ENCODE peak calls at places on chromosome 3, in nine cellular contexts. H, L, U, R, Y, A, P, X and M are unnamed samples.

GRCh38 chr3:128598884-128599664 is 51.5 kb downstream of the RPN1 start:
- DNase-seq in H (no peak), L (no peak), U (peak), R (no peak), Y (no peak), A (no peak), P (no peak), X (no peak), M (no peak)

GRCh38 chr3:53425936-53426335 is 68.5 kb upstream of the CACNA1D start:
- DNase-seq in H (no peak), L (no peak), U (no peak), R (no peak), Y (no peak), A (no peak), P (no peak), X (no peak), M (no peak)

GRCh38 chr3:95798628-95799027 is 1015.8 kb upstream of the EPHA6 start:
- DNase-seq in H (no peak), L (no peak), U (no peak), R (no peak), Y (no peak), A (no peak), P (no peak), X (no peak), M (no peak)

GRCh38 chr3:50132421-50133282 is 22.5 kb upstream of the SEMA3F start:
- DNase-seq in H (no peak), L (no peak), U (no peak), R (no peak), Y (no peak), A (no peak), P (no peak), X (no peak), M (no peak)

GRCh38 chr3:55532806-55533205 is 45.7 kb upstream of the WNT5A start:
- DNase-seq in H (no peak), L (no peak), U (no peak), R (no peak), Y (no peak), A (no peak), P (no peak), X (no peak), M (no peak)

GRCh38 chr3:36175113-36175812 is 205.0 kb upstream of the STAC start:
- DNase-seq in H (no peak), L (no peak), U (no peak), R (no peak), Y (no peak), A (no peak), P (no peak), X (no peak), M (no peak)

GRCh38 chr3:86563358-86563970 is 427.5 kb downstream of the VGLL3 start:
- DNase-seq in H (no peak), L (no peak), U (peak), R (peak), Y (no peak), A (no peak), P (peak), X (no peak), M (peak)

GRCh38 chr3:7461202-7461825 is 600.4 kb downstream of the GRM7 start:
- DNase-seq in H (no peak), L (no peak), U (no peak), R (no peak), Y (no peak), A (no peak), P (no peak), X (no peak), M (no peak)

GRCh38 chr3:35785540-35785939 is 146.2 kb downstream of the ARPP21 start:
- DNase-seq in H (no peak), L (no peak), U (no peak), R (no peak), Y (no peak), A (no peak), P (no peak), X (no peak), M (no peak)

GRCh38 chr3:130733236-130733884 is 13.3 kb downstream of the PIK3R4 start:
- DNase-seq in H (no peak), L (no peak), U (no peak), R (no peak), Y (no peak), A (no peak), P (no peak), X (no peak), M (no peak)

GRCh38 chr3:189355481-189356201 is 183.9 kb downstream of the TPRG1 start:
- DNase-seq in H (peak), L (no peak), U (peak), R (peak), Y (no peak), A (no peak), P (peak), X (peak), M (peak)

GRCh38 chr3:98732239-98733054 is 30.7 kb upstream of the ST3GAL6 start:
- DNase-seq in H (peak), L (peak), U (no peak), R (no peak), Y (peak), A (peak), P (peak), X (no peak), M (no peak)

GRCh38 chr3:183987014-183987600 is 30.6 kb downstream of the ABCC5 start:
- DNase-seq in H (no peak), L (no peak), U (no peak), R (no peak), Y (peak), A (no peak), P (no peak), X (no peak), M (no peak)

GRCh38 chr3:42056840-42057239 is 34.3 kb upstream of the TRAK1 start:
- DNase-seq in H (no peak), L (no peak), U (no peak), R (no peak), Y (no peak), A (no peak), P (no peak), X (no peak), M (no peak)

GRCh38 chr3:42061042-42061710 is 30.0 kb upstream of the TRAK1 start:
- DNase-seq in H (no peak), L (no peak), U (no peak), R (no peak), Y (no peak), A (no peak), P (no peak), X (no peak), M (no peak)

GRCh38 chr3:42055291-42055690 is 35.9 kb upstream of the TRAK1 start:
- DNase-seq in H (peak), L (no peak), U (peak), R (no peak), Y (no peak), A (no peak), P (peak), X (no peak), M (no peak)

GRCh38 chr3:42061711-42062408 is 29.3 kb upstream of the TRAK1 start:
- DNase-seq in H (peak), L (peak), U (peak), R (peak), Y (peak), A (no peak), P (peak), X (no peak), M (no peak)

GRCh38 chr3:42057561-42058211 is 33.5 kb upstream of the TRAK1 start:
- DNase-seq in H (no peak), L (no peak), U (no peak), R (no peak), Y (no peak), A (no peak), P (no peak), X (no peak), M (no peak)
- H3K27ac ChIP-seq in H (no peak), L (no peak), U (no peak), R (no peak), Y (peak), A (no peak), P (no peak), X (no peak), M (no peak)

GRCh38 chr3:173743512-173743911 is 346.0 kb downstream of the NLGN1 start:
- DNase-seq in H (no peak), L (no peak), U (no peak), R (no peak), Y (no peak), A (no peak), P (no peak), X (no peak), M (no peak)

GRCh38 chr3:173748140-173748539 is 350.6 kb downstream of the NLGN1 start:
- DNase-seq in H (no peak), L (no peak), U (no peak), R (no peak), Y (no peak), A (no peak), P (no peak), X (no peak), M (no peak)

GRCh38 chr3:173747427-173747826 is 349.9 kb downstream of the NLGN1 start:
- DNase-seq in H (no peak), L (no peak), U (peak), R (no peak), Y (no peak), A (no peak), P (peak), X (no peak), M (no peak)

GRCh38 chr3:173744479-173744878 is 346.9 kb downstream of the NLGN1 start:
- DNase-seq in H (no peak), L (no peak), U (no peak), R (no peak), Y (no peak), A (no peak), P (no peak), X (no peak), M (no peak)

DNA sequence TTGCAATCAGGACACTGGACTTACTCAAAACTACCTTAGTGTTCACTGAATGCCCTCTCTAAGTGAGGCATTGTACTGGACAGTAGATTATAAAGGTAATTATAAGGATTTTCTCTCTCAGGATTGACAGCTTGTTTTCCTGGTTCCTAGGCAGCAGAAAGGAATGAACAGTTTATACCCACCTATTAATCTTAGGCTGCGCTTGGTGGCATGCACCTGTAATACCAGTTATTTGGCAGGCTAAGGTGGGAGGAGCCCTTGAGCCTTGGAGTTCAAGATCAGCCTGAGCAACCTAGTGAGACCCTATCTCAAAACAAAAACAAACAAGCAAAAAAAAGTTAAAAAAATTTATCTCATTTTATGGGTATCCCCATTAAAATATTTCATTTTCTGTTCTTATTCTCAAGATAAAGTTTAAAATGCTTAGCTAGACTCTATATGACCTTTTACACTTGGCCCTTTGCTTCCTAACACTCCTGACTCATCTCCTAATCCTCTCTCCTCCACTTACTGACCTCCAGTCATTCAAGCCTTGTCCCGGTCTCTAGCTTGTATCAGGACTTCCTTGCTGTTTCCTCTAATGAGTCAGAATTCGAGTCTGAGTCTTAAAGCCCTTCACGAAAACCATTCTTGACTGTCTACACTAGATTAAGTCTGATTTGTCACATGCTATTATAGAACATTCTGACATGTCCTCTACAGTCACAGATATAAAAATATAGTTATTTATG is 348.6 kb downstream of the NLGN1 start:
- DNase-seq in H (peak), L (no peak), U (peak), R (no peak), Y (no peak), A (no peak), P (peak), X (no peak), M (no peak)
- H3K27ac ChIP-seq in H (peak), L (no peak), U (no peak), R (no peak), Y (no peak), A (no peak), P (no peak), X (no peak), M (no peak)

DNA sequence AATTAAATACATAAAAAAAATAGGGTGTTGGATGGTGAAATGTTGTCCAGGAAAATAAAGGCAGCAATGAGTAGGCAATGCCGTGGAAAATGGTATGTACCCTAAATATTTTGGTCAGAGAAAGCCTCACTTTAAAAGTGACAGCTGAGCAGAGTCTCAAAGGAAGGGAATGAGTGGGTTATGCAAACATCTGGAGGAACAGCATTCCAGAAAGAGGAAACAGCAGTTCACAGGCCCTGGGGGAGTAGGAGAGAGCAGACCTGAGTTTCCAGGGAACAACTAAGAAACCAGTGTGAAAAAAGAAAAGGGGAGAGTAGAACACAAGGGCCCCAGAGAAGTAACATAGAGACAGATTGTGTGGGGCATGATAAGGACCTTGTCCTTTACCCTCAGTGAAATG is 230.0 kb upstream of the CNTN3 start:
- DNase-seq in H (no peak), L (no peak), U (no peak), R (no peak), Y (no peak), A (no peak), P (no peak), X (no peak), M (no peak)
- H3K27ac ChIP-seq in H (no peak), L (no peak), U (no peak), R (no peak), Y (no peak), A (no peak), P (no peak), X (no peak), M (no peak)

GRCh38 chr3:23217872-23218554 is 14.9 kb downstream of the UBE2E2 start:
- DNase-seq in H (peak), L (no peak), U (peak), R (no peak), Y (no peak), A (no peak), P (peak), X (no peak), M (no peak)
- H3K27ac ChIP-seq in H (no peak), L (no peak), U (no peak), R (no peak), Y (no peak), A (no peak), P (no peak), X (no peak), M (no peak)

GRCh38 chr3:71062920-71063767 is 520.4 kb downstream of the FOXP1 start:
- DNase-seq in H (peak), L (no peak), U (peak), R (no peak), Y (no peak), A (no peak), P (peak), X (no peak), M (peak)

GRCh38 chr3:71060536-71060935 is 523.0 kb downstream of the FOXP1 start:
- DNase-seq in H (no peak), L (no peak), U (no peak), R (no peak), Y (no peak), A (no peak), P (no peak), X (no peak), M (peak)

GRCh38 chr3:71062037-71062919 is 521.2 kb downstream of the FOXP1 start:
- DNase-seq in H (no peak), L (no peak), U (peak), R (no peak), Y (no peak), A (no peak), P (peak), X (no peak), M (no peak)

GRCh38 chr3:71061581-71061980 is 521.9 kb downstream of the FOXP1 start:
- DNase-seq in H (no peak), L (no peak), U (no peak), R (no peak), Y (no peak), A (no peak), P (peak), X (no peak), M (no peak)

DNA sequence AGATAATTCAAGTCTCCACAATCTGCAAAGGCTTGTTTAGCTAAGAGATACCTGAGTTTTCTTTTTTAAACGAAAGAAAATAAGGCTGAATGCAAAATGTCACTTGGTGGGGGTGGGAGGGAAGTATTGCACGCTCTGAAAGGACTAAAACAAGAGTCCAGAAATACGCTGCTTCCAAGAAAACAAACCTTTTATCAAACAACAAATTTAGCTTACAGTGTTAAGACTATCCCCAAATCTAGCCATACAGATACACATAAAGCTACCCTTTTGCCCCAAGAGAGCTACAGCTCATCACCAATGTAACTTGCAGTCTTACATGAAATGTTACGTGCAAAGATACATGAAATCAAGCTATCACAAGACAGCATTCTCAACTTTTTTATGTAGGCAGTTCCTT is 522.5 kb downstream of the FOXP1 start:
- DNase-seq in H (no peak), L (no peak), U (no peak), R (no peak), Y (no peak), A (no peak), P (no peak), X (no peak), M (no peak)
- H3K27ac ChIP-seq in H (no peak), L (peak), U (no peak), R (no peak), Y (peak), A (peak), P (no peak), X (no peak), M (peak)

GRCh38 chr3:167883452-167883851 is 147.9 kb downstream of the SERPINI1 start:
- DNase-seq in H (no peak), L (no peak), U (no peak), R (no peak), Y (no peak), A (no peak), P (no peak), X (no peak), M (no peak)

GRCh38 chr3:167885277-167885676 is 149.8 kb downstream of the SERPINI1 start:
- DNase-seq in H (no peak), L (no peak), U (no peak), R (no peak), Y (no peak), A (no peak), P (no peak), X (no peak), M (no peak)

GRCh38 chr3:167884481-167884880 is 149.0 kb downstream of the SERPINI1 start:
- DNase-seq in H (no peak), L (no peak), U (no peak), R (no peak), Y (no peak), A (no peak), P (no peak), X (no peak), M (no peak)

GRCh38 chr3:167887096-167887495 is 151.6 kb downstream of the SERPINI1 start:
- DNase-seq in H (peak), L (no peak), U (peak), R (no peak), Y (no peak), A (no peak), P (peak), X (no peak), M (no peak)

GRCh38 chr3:167886690-167887089 is 151.2 kb downstream of the SERPINI1 start:
- DNase-seq in H (no peak), L (no peak), U (no peak), R (no peak), Y (no peak), A (no peak), P (no peak), X (no peak), M (no peak)
- H3K27ac ChIP-seq in H (no peak), L (no peak), U (no peak), R (no peak), Y (no peak), A (no peak), P (no peak), X (no peak), M (no peak)

DNA sequence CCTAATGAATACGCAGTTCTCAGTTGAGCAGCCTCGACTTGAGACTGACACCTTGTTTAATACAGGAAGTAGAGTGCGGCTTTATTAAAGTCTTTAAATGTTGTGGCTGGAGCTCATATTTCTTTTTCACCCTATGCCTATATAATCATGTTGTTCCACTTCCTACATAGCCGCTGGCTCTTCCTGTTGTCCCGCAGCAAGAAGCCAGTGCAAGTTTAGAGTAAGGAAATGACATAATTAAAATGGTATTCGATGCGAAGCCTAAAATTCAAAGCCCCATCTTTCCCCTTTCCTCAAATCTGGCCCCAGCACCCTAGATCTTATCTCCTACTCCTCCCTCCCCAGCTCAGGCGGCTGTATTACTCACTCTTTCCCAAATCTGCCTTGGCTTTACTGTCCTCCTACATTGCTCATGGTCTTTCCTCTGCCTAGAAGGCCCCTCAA is 7.5 kb upstream of the PHLDB2 start:
- DNase-seq in H (peak), L (no peak), U (peak), R (no peak), Y (no peak), A (no peak), P (peak), X (no peak), M (no peak)
- H3K27ac ChIP-seq in H (peak), L (peak), U (no peak), R (no peak), Y (peak), A (no peak), P (peak), X (no peak), M (no peak)

GRCh38 chr3:115660646-115661442 is 37.5 kb downstream of the GAP43 start:
- DNase-seq in H (no peak), L (no peak), U (no peak), R (peak), Y (no peak), A (no peak), P (no peak), X (no peak), M (no peak)
- H3K27ac ChIP-seq in H (no peak), L (peak), U (peak), R (no peak), Y (peak), A (peak), P (no peak), X (no peak), M (no peak)

DNA sequence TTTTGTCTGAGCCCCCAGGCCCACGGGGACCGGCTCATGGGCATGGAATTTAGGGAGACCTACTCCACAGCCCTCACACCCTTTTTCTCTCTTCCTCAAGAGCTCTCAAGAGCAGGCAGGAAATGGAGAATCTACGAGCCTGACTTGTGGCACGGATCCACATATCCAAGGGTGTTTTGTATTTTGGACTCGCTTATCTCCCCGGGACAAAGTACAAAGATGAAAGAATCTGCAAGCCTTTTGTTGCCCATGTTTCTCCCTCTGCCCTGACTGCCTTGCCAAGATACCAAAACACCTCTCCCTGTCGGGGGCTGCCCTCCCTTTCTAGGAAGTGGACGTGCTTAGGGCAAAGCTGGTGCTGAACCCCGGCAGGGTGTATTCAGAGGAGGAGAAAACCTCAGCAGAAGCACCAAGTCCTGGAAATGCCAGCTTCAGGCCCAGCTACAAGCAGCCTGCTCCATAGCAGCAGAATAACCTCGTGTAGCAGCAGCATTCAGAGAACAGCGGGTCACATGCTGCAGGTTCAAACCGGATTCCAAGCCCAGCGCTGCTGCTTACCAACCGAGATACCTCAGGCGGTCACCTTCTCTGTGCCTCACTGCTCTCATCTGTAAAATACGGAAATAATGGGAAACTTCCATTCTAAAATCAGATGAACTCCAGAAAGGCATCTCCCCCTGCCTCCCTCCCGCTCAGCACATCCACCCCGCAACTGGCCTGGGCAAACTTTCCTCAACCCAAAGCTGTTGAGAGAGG is 35.2 kb downstream of the DNASE1L3 start:
- DNase-seq in H (no peak), L (no peak), U (peak), R (no peak), Y (no peak), A (no peak), P (peak), X (no peak), M (no peak)
- H3K27ac ChIP-seq in H (no peak), L (peak), U (no peak), R (peak), Y (no peak), A (peak), P (no peak), X (no peak), M (no peak)

GRCh38 chr3:193053031-193053430 is 135.4 kb upstream of the MB21D2 start:
- DNase-seq in H (peak), L (no peak), U (no peak), R (no peak), Y (no peak), A (no peak), P (peak), X (no peak), M (no peak)
- H3K27ac ChIP-seq in H (no peak), L (no peak), U (no peak), R (no peak), Y (no peak), A (no peak), P (no peak), X (no peak), M (no peak)